ENCODE peak calls at places on chromosomes 4 and X, in four cellular contexts. K is AG04450, N is AG09309, H is SK-N-SH. V is an unnamed sample.

GRCh38 chrX:43958529-43958928 is 14.7 kb downstream of the NDP start:
- DNase-seq in K (peak; percentile 34), N (peak; percentile 58), H (peak; percentile 64), V (peak; percentile 49)

GRCh38 chrX:154531626-154532025 is 15.0 kb downstream of the G6PD start:
- DNase-seq in K (no peak), N (no peak), H (no peak), V (no peak)

GRCh38 chr4:79638735-79639134 is 230.7 kb upstream of the GK2 start:
- DNase-seq in K (no peak), N (no peak), H (no peak), V (no peak)

GRCh38 chr4:174080361-174080760 is 203.1 kb downstream of the FBXO8 start:
- DNase-seq in K (no peak), N (no peak), H (no peak), V (no peak)

GRCh38 chrX:110241816-110242215 is 76.1 kb downstream of the AMMECR1 start:
- DNase-seq in K (no peak), N (no peak), H (no peak), V (no peak)

GRCh38 chr4:179843370-179843769 is 2399.8 kb upstream of the TENM3 start:
- DNase-seq in K (no peak), N (no peak), H (no peak), V (no peak)

GRCh38 chr4:8763966-8764901 is 107.4 kb downstream of the HMX1 start:
- DNase-seq in K (no peak), N (no peak), H (no peak), V (no peak)

GRCh38 chrX:109777749-109778148 is 44.7 kb upstream of the ACSL4 start:
- DNase-seq in K (no peak), N (no peak), H (no peak), V (no peak)

DNA sequence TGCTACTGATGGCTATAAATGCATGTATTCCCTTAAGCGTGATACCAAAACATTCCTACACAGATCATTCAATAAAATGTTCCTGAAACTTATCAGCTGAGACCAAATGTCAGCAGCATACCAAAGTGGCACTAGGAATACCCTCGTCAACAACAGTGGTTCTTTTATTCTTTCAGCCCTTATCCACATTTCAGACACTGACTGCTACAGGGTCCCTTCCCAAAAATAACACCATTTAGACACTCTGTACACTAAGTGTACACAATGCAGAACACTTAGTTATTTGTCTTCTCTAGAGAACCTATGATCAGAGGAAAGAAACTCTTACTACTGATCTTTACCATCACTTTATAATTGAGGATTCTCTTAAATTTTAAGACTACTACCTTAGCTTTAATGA is 94.1 kb downstream of the ATRX start:
- DNase-seq in K (no peak), N (no peak), H (no peak), V (no peak)
- TF ChIP-seq CTCF in K (no peak), N (no peak), H (no peak), V (no peak)

GRCh38 chr4:1715002-1715761 is 3.1 kb upstream of the SLBP start:
- DNase-seq in K (no peak), N (no peak), H (no peak), V (no peak)
- H3K4me3 ChIP-seq in K (no peak overlapping the region), N (no peak overlapping the region), H (no peak overlapping the region), V (no peak overlapping the region)

GRCh38 chrX:47960400-47960799 is 43.4 kb downstream of the ZNF182 start:
- DNase-seq in K (no peak), N (no peak), H (no peak), V (no peak)

GRCh38 chrX:47956016-47956415 is 47.8 kb downstream of the ZNF182 start:
- DNase-seq in K (no peak), N (no peak), H (no peak), V (no peak)

GRCh38 chrX:47958943-47959342 is 44.8 kb downstream of the ZNF182 start:
- DNase-seq in K (no peak), N (no peak), H (peak; percentile 36), V (no peak)
- TF ChIP-seq CTCF in K (no peak), N (peak; percentile 15), H (no peak), V (peak; percentile 9)

GRCh38 chr4:124184767-124185166 is 527.8 kb downstream of the ANKRD50 start:
- DNase-seq in K (no peak), N (no peak), H (no peak), V (no peak)
- H3K4me3 ChIP-seq in K (no peak overlapping the region), N (no peak overlapping the region), H (no peak overlapping the region), V (no peak overlapping the region)

GRCh38 chrX:95823796-95824195 is 860.8 kb upstream of the DIAPH2 start:
- DNase-seq in K (no peak), N (no peak), H (no peak), V (no peak)
- TF ChIP-seq CTCF in K (peak; percentile 18), N (no peak), H (peak; percentile 45), V (no peak)

V was measured in HFF-Myc.